ENCODE peak calls at places on chromosomes 13 and 19, in five cellular contexts. W is stimulated activated CD8-positive, alpha-beta memory T cell treated with anti-CD3 and anti-CD28 coated beads, Interleukin-12 subunit alpha, Interleukin-12 subunit beta, amount 100 ng/mL, for 1 hour; G is Daoy; L is heart left ventricle; P is AG04450. R is an unnamed sample.

GRCh38 chr13:100951031-100951430 is 276.4 kb upstream of the TMTC4 start:
- DNase-seq in P (no peak), L (no peak), W (no peak), G (no peak), R (no peak)

GRCh38 chr13:44293908-44294735 is 79.5 kb upstream of the SERP2 start:
- DNase-seq in W (no peak), G (no peak), P (no peak), L (no peak), R (no peak)

GRCh38 chr13:112202266-112202665 is 135.3 kb downstream of the SOX1 start:
- DNase-seq in L (no peak), W (no peak), P (no peak), G (no peak), R (no peak)

GRCh38 chr19:27892500-27892899 is 1320.5 kb downstream of the UQCRFS1 start:
- DNase-seq in G (no peak), L (no peak), P (no peak), W (no peak), R (no peak)

GRCh38 chr19:17528610-17529009 is 17.2 kb downstream of the PGLS start:
- DNase-seq in L (no peak), W (no peak), G (no peak), P (no peak), R (no peak)

GRCh38 chr13:112687836-112688559 is 1.8 kb upstream of the ATP11A start:
- DNase-seq in P (no peak), W (no peak), G (no peak), L (no peak), R (no peak)

GRCh38 chr19:39778763-39779162 is at the start of gene LEUTX:
- DNase-seq in L (no peak), P (no peak), G (no peak), W (no peak), R (no peak)

GRCh38 chr13:102769679-102770078 is 3.9 kb downstream of the TEX30 start:
- DNase-seq in P (no peak), L (no peak), G (no peak), W (no peak), R (no peak)

GRCh38 chr13:30616927-30617314 is 799 bp upstream of the USPL1 start:
- DNase-seq in P (peak; percentile 46), G (peak; percentile 71), W (no peak), L (peak; percentile 83), R (peak; percentile 87)

GRCh38 chr13:51534075-51534817 is 50.0 kb upstream of the WDFY2 start:
- DNase-seq in P (no peak), L (peak; percentile 20), W (peak; percentile 19), G (peak; percentile 26), R (no peak)

GRCh38 chr19:5445071-5445470 is 10.1 kb upstream of the ZNRF4 start:
- DNase-seq in P (no peak), L (no peak), G (no peak), W (no peak), R (no peak)